ENCODE peak calls at places on chromosomes 5 and 9, in five cellular contexts. T, N, C, L and R are unnamed samples.

GRCh38 chr5:164302533-164303235 is 797.3 kb downstream of the MAT2B start:
- DNase-seq in T (no peak), N (no peak), C (no peak), L (no peak), R (no peak)

GRCh38 chr9:12862596-12862995 is 87.8 kb downstream of the LURAP1L start:
- DNase-seq in T (no peak), N (no peak), C (no peak), L (no peak), R (no peak)

GRCh38 chr5:80225954-80226353 is 29.9 kb downstream of the SERINC5 start:
- DNase-seq in T (no peak), N (no peak), C (no peak), L (no peak), R (no peak)

GRCh38 chr9:83469722-83470121 is 68.5 kb downstream of the FRMD3 start:
- DNase-seq in T (no peak), N (peak), C (peak), L (no peak), R (no peak)

GRCh38 chr9:2290382-2290781 is 275.2 kb downstream of the SMARCA2 start:
- DNase-seq in T (no peak), N (no peak), C (no peak), L (no peak), R (no peak)

GRCh38 chr5:42235837-42236236 is 187.4 kb upstream of the GHR start:
- DNase-seq in T (no peak), N (no peak), C (no peak), L (no peak), R (no peak)

GRCh38 chr9:7536310-7536939 is 263.2 kb downstream of the DMAC1 start:
- DNase-seq in T (peak), N (peak), C (peak), L (no peak), R (peak)

GRCh38 chr9:107645464-107645833 is 155.9 kb upstream of the KLF4 start:
- DNase-seq in T (no peak), N (no peak), C (no peak), L (no peak), R (no peak)

GRCh38 chr9:38371495-38371894 is 21.0 kb upstream of the ALDH1B1 start:
- DNase-seq in T (no peak), N (peak), C (no peak), L (no peak), R (peak)

GRCh38 chr5:112878760-112879159 is 17.7 kb downstream of the SRP19 start:
- DNase-seq in T (no peak), N (peak), C (peak), L (no peak), R (peak)

GRCh38 chr5:74167206-74167929 is 473.2 kb downstream of the ENC1 start:
- DNase-seq in T (peak), N (peak), C (no peak), L (no peak), R (no peak)

GRCh38 chr5:113336975-113337374 is 97.8 kb downstream of the TSSK1B start:
- DNase-seq in T (no peak), N (peak), C (peak), L (no peak), R (peak)

GRCh38 chr9:36789886-36790285 is 217.2 kb downstream of the MELK start:
- DNase-seq in T (no peak), N (no peak), C (no peak), L (no peak), R (peak)

GRCh38 chr9:36793277-36793676 is 220.6 kb downstream of the MELK start:
- DNase-seq in T (no peak), N (no peak), C (peak), L (no peak), R (no peak)

GRCh38 chr9:36791204-36791948 is 218.7 kb downstream of the MELK start:
- DNase-seq in T (no peak), N (no peak), C (no peak), L (no peak), R (no peak)

GRCh38 chr9:36787709-36788108 is 215.0 kb downstream of the MELK start:
- DNase-seq in T (no peak), N (no peak), C (no peak), L (no peak), R (no peak)

GRCh38 chr9:36788534-36788933 is 215.8 kb downstream of the MELK start:
- DNase-seq in T (no peak), N (no peak), C (peak), L (no peak), R (no peak)
- TF ChIP-seq CTCF in T (peak), N (peak), C (peak), L (no peak), R (no peak)

GRCh38 chr5:72109625-72110024 is 2.4 kb downstream of the MAP1B start:
- DNase-seq in T (no peak), N (peak), C (peak), L (no peak), R (no peak)
- TF ChIP-seq CTCF in T (no peak), N (no peak), C (no peak), L (no peak), R (no peak)

GRCh38 chr5:55226934-55227737 is at the start of gene MCIDAS:
- DNase-seq in T (no peak), N (peak), C (peak), L (no peak), R (peak)
- TF ChIP-seq CTCF in T (no peak), N (peak), C (no peak), L (no peak), R (peak)

GRCh38 chr5:11398728-11399127 is 505.5 kb downstream of the CTNND2 start:
- DNase-seq in T (no peak), N (no peak), C (no peak), L (no peak), R (no peak)
- TF ChIP-seq CTCF in T (no peak), N (no peak), C (no peak), L (no peak), R (no peak)